ENCODE peak calls at places on chromosomes 12 and 14, in five cellular contexts. L, B, K, F and U are unnamed samples.

GRCh38 chr12:87687362-87687761 is 341.8 kb downstream of the C12orf50 start:
- DNase-seq in B (no peak), F (no peak), K (no peak), L (peak), U (no peak)

GRCh38 chr12:32546272-32546671 is 132.8 kb upstream of the DNM1L start:
- DNase-seq in L (no peak), F (no peak), K (no peak), B (no peak), U (no peak)

GRCh38 chr12:50887191-50887590 is 44.5 kb downstream of the TMPRSS12 start:
- DNase-seq in K (no peak), B (no peak), L (peak), F (no peak), U (no peak)

GRCh38 chr12:15846887-15847286 is 35.3 kb upstream of the STRAP start:
- DNase-seq in B (no peak), K (no peak), F (no peak), L (peak), U (no peak)

GRCh38 chr12:131061041-131061806 is 107.5 kb downstream of the ADGRD1 start:
- DNase-seq in B (no peak), K (no peak), L (no peak), F (peak), U (no peak)

GRCh38 chr14:22837750-22838538 is 1.6 kb downstream of the MMP14 start:
- DNase-seq in L (peak), F (no peak), K (no peak), B (peak), U (peak)

GRCh38 chr12:85971800-85972199 is 97.7 kb downstream of the NTS start:
- DNase-seq in L (no peak), B (no peak), F (no peak), K (no peak), U (no peak)

GRCh38 chr12:53862831-53863230 is 75.8 kb upstream of the HOXC13 start:
- DNase-seq in L (no peak), B (no peak), K (no peak), F (no peak), U (no peak)

GRCh38 chr12:115201928-115202327 is 518.0 kb upstream of the TBX3 start:
- DNase-seq in L (peak), B (no peak), K (no peak), F (no peak), U (no peak)

GRCh38 chr12:121294151-121294889 is 2.2 kb downstream of the CAMKK2 start:
- DNase-seq in F (no peak), K (no peak), B (no peak), L (no peak), U (no peak)

GRCh38 chr14:70281938-70282337 is 77.5 kb downstream of the COX16 start:
- DNase-seq in K (no peak), F (no peak), B (no peak), L (no peak), U (no peak)

GRCh38 chr14:70896317-70896716 is 10.9 kb upstream of the PCNX1 start:
- DNase-seq in F (no peak), B (no peak), L (no peak), K (no peak), U (no peak)

GRCh38 chr14:65100905-65101541 is 1.3 kb downstream of the MAX start:
- DNase-seq in B (no peak), F (no peak), K (no peak), L (peak), U (no peak)

GRCh38 chr14:75310295-75311059 is 31.8 kb downstream of the FOS start:
- DNase-seq in K (no peak), B (peak), L (peak), F (no peak), U (no peak)

GRCh38 chr14:65243766-65244442 is 141.6 kb upstream of the MAX start:
- DNase-seq in L (no peak), B (no peak), K (peak), F (peak), U (peak)

GRCh38 chr12:108215458-108215857 is 86.4 kb downstream of the WSCD2 start:
- DNase-seq in L (no peak), B (no peak), K (no peak), F (no peak), U (no peak)

GRCh38 chr14:37172024-37172869 is at the start of gene SLC25A21:
- DNase-seq in B (peak), K (no peak), L (peak), F (no peak), U (no peak)

GRCh38 chr14:93981874-93982683 is 5.7 kb upstream of the ASB2 start:
- DNase-seq in K (no peak), F (no peak), L (no peak), B (no peak), U (no peak)

GRCh38 chr14:50667491-50668007 is 557 bp downstream of the SAV1 start:
- DNase-seq in F (peak), B (no peak), K (peak), L (no peak), U (peak)

GRCh38 chr14:93155667-93156066 is 29.0 kb downstream of the MOAP1 start:
- DNase-seq in K (no peak), L (no peak), F (no peak), B (no peak), U (no peak)

GRCh38 chr12:38282886-38283285 is 33.7 kb upstream of the ALG10B start:
- DNase-seq in F (no peak), L (no peak), K (no peak), B (no peak), U (no peak)

GRCh38 chr14:57352771-57353170 is 37.6 kb upstream of the NAA30 start:
- DNase-seq in K (no peak), L (no peak), F (no peak), B (no peak), U (no peak)

GRCh38 chr14:75806247-75806876 is 145.3 kb downstream of the TTLL5 start:
- DNase-seq in L (no peak), B (no peak), K (no peak), F (no peak), U (no peak)

DNA sequence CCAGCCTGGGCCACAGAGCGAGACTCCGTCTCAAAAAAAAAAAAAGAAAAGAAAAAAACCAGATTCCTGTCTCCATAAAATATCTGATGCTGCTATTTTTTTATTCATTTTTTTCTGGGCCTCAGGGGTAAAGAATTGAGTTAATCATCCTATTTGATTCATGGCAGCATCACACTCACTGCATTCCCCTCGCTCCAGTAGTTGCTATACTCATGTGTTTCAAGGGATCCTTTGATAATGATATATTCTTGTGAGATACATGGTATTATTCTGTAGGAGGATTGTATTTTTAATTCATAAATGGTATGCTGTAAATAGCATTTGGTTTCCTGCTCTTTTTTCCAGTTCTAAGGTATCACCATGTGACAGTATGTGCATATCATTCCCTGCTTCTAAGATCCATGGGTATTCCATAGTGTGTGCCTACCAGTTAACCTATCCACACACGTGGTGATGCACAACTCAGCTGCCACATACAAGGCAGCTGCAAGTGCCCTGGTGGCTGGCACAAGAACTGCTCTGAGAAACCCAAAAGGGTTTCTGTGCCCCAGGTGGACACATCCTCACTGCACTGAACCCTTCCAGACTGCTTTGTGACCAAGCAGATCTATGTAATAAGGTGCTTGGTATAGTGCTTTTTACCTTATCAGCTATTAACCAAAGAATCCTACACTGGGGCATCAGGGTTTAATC is 74.7 kb downstream of the ZFP36L1 start:
- DNase-seq in K (no peak), F (peak), L (no peak), B (no peak), U (no peak)
- TF ChIP-seq CTCF in K (no peak), F (peak), L (no peak), B (no peak), U (no peak)

GRCh38 chr12:26058308-26058707 is 66.5 kb downstream of the BHLHE41 start:
- DNase-seq in B (no peak), L (no peak), F (peak), K (no peak), U (no peak)
- TF ChIP-seq CTCF in B (no peak), L (no peak), F (peak), K (no peak), U (no peak)

GRCh38 chr14:47332939-47333338 is 342.5 kb downstream of the MDGA2 start:
- DNase-seq in K (no peak), L (no peak), B (no peak), F (no peak), U (no peak)
- TF ChIP-seq CTCF in K (no peak), L (no peak), B (no peak), F (peak), U (no peak)

GRCh38 chr12:23204933-23205778 is 580.2 kb downstream of the ETNK1 start:
- DNase-seq in B (no peak), L (peak), F (peak), K (peak), U (peak)

GRCh38 chr12:23209793-23210192 is 584.8 kb downstream of the ETNK1 start:
- DNase-seq in B (no peak), L (peak), K (no peak), F (no peak), U (no peak)

DNA sequence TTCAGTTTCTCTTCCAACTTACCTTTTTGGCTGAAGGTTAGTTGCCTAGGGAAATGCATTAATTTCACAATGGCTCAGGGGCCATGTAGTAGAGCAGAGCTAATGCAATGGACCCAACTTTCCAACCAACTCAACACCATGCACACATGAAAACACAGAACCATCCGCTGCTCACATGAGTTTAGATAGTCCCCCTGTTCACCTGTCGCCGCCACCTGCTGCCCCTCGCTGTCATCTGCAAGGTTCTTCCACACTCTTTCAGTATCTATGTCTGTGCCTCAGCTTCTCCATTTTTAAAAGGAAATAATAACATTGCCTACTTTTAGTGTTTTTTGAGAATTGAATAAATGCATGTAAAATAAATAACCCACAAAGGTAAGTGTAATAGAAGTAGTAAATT is 585.6 kb downstream of the ETNK1 start:
- DNase-seq in B (no peak), L (no peak), K (no peak), F (no peak), U (no peak)
- TF ChIP-seq CTCF in B (no peak), L (no peak), K (no peak), F (no peak), U (no peak)

GRCh38 chr12:39440781-39441180 is 2.1 kb downstream of the KIF21A start:
- DNase-seq in L (no peak), B (no peak), K (no peak), F (no peak), U (no peak)

GRCh38 chr12:39441963-39442894 is 691 bp downstream of the KIF21A start:
- DNase-seq in L (peak), B (peak), F (no peak), K (peak), U (peak)

GRCh38 chr12:39443704-39444234 is 849 bp upstream of the KIF21A start:
- DNase-seq in B (no peak), L (peak), F (no peak), K (no peak), U (no peak)

GRCh38 chr12:39441189-39441962 is 1.5 kb downstream of the KIF21A start:
- DNase-seq in B (no peak), K (peak), F (no peak), L (no peak), U (no peak)

DNA sequence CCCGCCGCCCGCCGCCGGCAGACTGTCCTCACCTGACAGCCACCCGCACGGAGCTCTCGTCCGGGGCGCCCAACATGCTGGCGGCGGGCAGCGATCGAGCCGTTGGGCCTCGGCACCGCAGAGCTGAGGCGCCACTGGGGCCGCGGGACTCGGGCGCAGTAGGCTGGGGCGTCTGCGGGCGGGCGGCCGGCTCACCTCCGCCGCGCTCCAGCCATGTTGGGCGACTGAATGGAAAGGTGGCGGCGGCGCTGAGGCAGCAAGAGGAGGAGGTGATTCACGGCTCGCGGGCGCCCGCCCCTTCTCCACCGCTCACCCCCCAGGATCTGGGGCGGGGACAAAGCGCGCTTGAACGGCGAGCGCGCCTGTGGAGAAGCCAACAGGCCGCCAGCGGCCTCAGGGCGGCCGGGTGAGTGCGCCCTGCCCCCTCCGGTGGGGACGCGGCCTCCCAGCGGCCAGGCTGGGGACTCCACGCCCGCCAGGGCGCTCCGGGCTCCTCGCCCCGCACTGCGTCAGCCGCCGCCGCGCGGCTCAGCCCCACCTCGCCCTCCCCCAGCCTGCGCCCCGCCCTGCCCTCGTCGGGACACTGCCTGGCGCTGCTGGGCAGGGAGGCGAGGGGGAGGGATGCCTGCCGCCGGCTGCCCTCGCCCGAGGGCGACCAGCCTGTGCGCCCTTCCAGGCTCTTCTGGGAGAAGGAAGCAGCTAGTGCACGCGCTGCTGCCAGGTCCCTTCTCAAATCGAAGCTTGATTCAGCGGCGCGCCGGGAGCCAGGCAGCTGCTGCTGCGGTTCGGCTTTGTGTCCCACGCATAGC is at the start of gene KIF21A:
- DNase-seq in B (peak), F (peak), K (peak), L (peak), U (peak)
- TF ChIP-seq CTCF in B (peak), F (no peak), K (no peak), L (peak), U (peak)